ENCODE peak calls at places on chromosomes 2 and 18, in eight cellular contexts. K, O, L, Q, E, X, H and J are unnamed samples.

GRCh38 chr2:237979331-237979730 is 12.5 kb downstream of the UBE2F start:
- DNase-seq in O (no peak), L (no peak), K (no peak), E (no peak), X (no peak), Q (no peak), H (no peak), J (no peak)

GRCh38 chr18:27419646-27420045 is 234.5 kb upstream of the CHST9 start:
- DNase-seq in O (no peak), L (no peak), E (no peak), K (no peak), H (no peak), Q (no peak), X (no peak), J (no peak)

GRCh38 chr18:79608535-79608934 is 71.1 kb upstream of the CTDP1 start:
- DNase-seq in K (no peak), E (peak; percentile 55), Q (no peak), L (no peak), O (no peak), H (no peak), X (no peak), J (no peak)

GRCh38 chr18:33135951-33136660 is 304.4 kb downstream of the CCDC178 start:
- DNase-seq in E (no peak), H (no peak), Q (no peak), X (no peak), O (peak; percentile 43), K (no peak), L (no peak), J (no peak)

GRCh38 chr18:76265375-76266225 is 229.4 kb downstream of the ZNF516 start:
- DNase-seq in X (no peak), E (peak; percentile 89), O (no peak), K (no peak), H (no peak), L (no peak), Q (no peak), J (peak; percentile 35)

GRCh38 chr2:215439980-215440512 is 4.2 kb upstream of the FN1 start:
- DNase-seq in L (no peak), Q (no peak), X (no peak), O (peak; percentile 74), K (no peak), H (no peak), E (no peak), J (no peak)

GRCh38 chr2:191246820-191247380 is 1.7 kb downstream of the MYO1B start:
- DNase-seq in H (no peak), X (no peak), Q (no peak), E (no peak), L (no peak), K (no peak), O (peak; percentile 39), J (peak; percentile 52)

GRCh38 chr2:173874003-173874898 is 90.9 kb downstream of the SP3 start:
- DNase-seq in H (no peak), X (no peak), Q (no peak), L (no peak), O (no peak), K (no peak), E (no peak), J (no peak)

GRCh38 chr2:106531676-106532075 is 44.5 kb downstream of the CD8B2 start:
- DNase-seq in K (no peak), O (no peak), X (no peak), H (no peak), L (no peak), E (no peak), Q (no peak), J (peak; percentile 26)

GRCh38 chr2:179891237-179891636 is 29.8 kb upstream of the ZNF385B start:
- DNase-seq in L (no peak), K (no peak), X (no peak), H (no peak), O (no peak), Q (no peak), E (no peak), J (no peak)

GRCh38 chr2:170362313-170362795 is 184.4 kb downstream of the MYO3B start:
- DNase-seq in O (no peak), E (no peak), Q (no peak), X (no peak), L (no peak), H (no peak), K (no peak), J (no peak)

GRCh38 chr2:134796373-134796772 is 42.0 kb upstream of the ACMSD start:
- DNase-seq in L (no peak), E (no peak), O (no peak), Q (no peak), H (no peak), X (no peak), K (no peak), J (no peak)

GRCh38 chr2:12587729-12588522 is 128.8 kb upstream of the TRIB2 start:
- DNase-seq in H (peak; percentile 49), L (no peak), Q (no peak), O (peak; percentile 95), K (no peak), X (peak; percentile 10), E (no peak), J (peak; percentile 92)

GRCh38 chr2:59237311-59237710 is 996.2 kb upstream of the FANCL start:
- DNase-seq in E (no peak), H (no peak), K (no peak), X (no peak), O (no peak), L (no peak), Q (no peak), J (no peak)

DNA sequence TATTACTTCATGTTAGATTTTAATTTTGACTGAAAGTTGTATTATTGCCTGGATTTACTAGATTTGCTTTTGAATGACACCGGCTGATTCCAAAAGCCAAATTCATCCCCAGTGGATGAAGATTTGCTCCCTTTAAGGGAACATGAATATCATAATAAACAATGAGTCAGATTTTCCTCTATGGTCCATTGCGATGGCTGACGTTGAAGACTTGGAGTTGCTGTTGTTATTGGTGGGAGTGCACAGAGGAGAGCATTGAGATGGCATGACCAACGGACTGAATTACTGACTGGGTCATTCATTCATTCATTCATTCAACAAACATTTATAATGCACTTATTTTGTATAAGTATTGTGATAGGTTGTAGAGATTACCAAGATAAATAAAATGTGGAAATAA is 33.4 kb upstream of the LYPD1 start:
- DNase-seq in E (no peak), H (no peak), L (no peak), K (no peak), Q (no peak), O (peak; percentile 68), X (no peak), J (peak; percentile 45)
- H3K9ac ChIP-seq in E (no peak overlapping the region), H (no peak overlapping the region), L (no peak overlapping the region), K (no peak overlapping the region), Q (no peak overlapping the region), O (no peak overlapping the region), X (no peak overlapping the region), J (no peak overlapping the region)

DNA sequence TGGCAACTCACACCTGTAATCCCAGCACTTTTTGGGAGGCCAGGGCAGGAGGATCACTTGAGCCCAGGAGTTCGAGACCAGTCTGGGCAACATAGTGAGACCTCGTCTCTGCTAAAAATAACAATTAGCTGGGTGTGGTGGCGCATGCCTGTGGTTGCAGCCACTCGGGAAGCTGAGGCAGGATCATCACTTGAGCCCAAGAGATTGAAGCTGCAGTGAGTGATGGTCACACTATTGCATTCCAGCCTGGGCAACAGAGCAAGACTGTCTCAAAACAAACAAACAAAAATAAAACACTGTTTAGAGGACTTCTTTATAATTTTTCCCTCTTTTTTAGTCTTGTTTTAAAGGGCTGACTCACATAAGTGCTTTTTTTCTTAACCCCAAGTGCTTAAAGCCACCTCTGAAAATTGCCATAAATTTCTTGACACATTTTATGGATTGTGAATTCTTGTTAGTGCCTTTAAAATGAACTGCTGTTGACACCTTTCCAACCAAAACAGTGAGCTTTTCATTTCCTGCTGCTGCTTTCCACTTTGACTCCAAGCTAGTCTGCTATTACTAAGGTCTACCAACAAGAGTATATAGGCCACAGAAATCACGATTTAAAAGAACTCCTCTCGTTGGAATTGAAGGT is 41.7 kb downstream of the CYP20A1 start:
- DNase-seq in K (no peak), Q (no peak), L (no peak), O (peak; percentile 79), H (no peak), X (no peak), E (no peak), J (peak; percentile 13)
- H3K36me3 ChIP-seq in K (peaks cover 8% of the 10 kb centered on the region), Q (peaks cover 86% of the 10 kb centered on the region), L (peaks cover 79% of the 10 kb centered on the region), O (peaks cover 12% of the 10 kb centered on the region), H (peaks cover 8% of the 10 kb centered on the region), X (peaks cover 71% of the 10 kb centered on the region), E (peaks cover 11% of the 10 kb centered on the region), J (peaks cover 75% of the 10 kb centered on the region)

DNA sequence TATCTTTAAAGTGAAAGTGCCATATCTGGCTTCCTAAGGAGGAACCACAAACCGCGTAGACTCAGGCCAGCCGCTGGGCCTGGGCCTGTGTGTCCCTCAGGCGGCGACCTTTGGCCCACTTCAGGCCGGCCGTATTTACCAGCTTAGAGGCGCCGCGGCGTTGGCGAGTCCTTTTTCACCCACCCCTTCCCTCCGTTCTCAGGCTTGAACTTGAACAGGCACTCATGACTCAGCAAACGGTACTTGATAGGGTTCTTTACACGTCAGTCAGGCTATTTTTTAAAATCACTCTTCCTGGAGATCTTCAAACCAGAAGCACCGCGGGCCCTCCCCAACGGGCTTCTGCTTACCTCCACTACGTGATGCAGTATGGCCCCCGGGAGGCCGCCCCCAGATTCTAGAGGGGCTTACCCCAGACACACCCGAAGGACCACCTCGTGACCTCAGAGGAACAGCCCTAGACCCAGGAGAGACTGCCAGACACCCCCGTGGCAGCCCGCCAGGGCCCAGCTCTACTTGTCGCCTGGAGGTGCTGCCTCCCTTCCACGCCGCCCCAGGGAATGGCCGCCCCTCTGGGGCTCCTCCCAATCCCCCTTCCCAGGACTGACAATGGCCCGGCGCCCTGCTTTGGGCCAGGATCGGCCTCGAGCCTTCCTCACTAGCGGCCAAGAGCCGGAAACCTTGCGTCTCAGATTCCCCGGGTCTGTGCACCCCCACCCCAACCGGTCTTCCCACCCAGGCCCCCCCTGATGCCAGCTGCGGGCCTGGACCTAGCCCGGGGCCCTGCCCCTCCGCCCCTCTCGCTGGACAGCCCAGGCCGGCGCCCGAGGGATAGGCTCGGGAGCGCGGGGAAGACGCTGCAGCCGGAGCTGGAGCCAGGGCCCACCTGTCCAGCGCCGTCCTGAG is 33.8 kb upstream of the IMPA2 start:
- DNase-seq in L (peak; percentile 95), E (peak; percentile 96), X (no peak), O (peak; percentile 99), Q (peak; percentile 54), H (peak; percentile 69), K (peak; percentile 73), J (peak; percentile 93)
- H3K9ac ChIP-seq in L (peak overlapping the region; percentile 29), E (peak overlapping the region; percentile 51), X (no peak overlapping the region), O (peak overlapping the region; percentile 9), Q (peak overlapping the region; percentile 57), H (peak overlapping the region; percentile 76), K (peak overlapping the region; percentile 57), J (peak overlapping the region; percentile 92)

DNA sequence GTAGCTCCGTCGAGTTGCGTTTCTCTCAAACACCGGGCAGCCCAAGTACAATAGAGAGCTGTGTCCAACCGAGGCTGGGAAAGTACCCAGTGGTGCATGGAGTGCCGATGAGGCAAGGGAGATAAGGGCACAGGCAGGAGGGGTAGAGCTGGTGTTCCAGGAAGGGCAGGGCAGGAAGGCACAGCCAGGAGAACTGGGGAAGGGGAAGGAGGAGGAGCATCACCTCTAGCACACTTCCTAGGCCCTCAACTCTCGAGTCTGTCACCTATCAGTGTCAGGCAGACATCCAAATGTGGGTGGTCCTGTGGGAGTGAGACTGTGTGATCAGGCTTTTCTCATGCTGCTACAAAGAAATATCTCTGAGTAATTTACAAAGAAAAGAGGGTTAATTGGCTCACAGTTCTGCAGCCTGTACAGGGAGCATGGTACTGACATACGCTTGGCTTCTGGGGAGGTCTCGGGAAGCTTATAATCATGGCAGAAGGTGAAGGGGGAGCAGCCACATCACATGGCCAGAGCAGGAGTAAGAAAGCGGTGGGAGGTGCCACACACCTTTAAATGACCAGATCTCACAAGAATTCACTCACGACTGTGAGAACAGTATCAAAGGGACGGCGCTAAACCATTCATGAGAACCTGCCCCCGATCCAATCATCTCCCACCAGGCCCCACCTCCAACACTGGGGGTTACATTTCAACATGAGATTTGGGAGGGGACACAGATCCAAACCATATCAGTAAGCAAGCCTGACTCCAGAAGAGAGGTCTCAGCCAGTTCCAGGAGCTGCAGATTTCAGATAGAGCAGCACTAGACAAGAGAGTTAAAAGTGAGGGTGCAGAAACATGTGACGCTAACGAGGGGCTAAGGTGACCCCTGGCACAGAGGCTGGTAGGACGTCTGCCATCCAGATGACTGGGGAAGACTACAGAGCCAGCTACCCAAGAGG is 75.7 kb downstream of the MBOAT2 start:
- DNase-seq in E (no peak), H (no peak), Q (no peak), K (no peak), L (no peak), O (no peak), X (no peak), J (no peak)
- H3K36me3 ChIP-seq in E (no peaks in the 10 kb centered on the region), H (no peaks in the 10 kb centered on the region), Q (no peaks in the 10 kb centered on the region), K (no peaks in the 10 kb centered on the region), L (peaks cover 5% of the 10 kb centered on the region), O (no peaks in the 10 kb centered on the region), X (no peaks in the 10 kb centered on the region), J (no peaks in the 10 kb centered on the region)